ENCODE peak calls at places on chromosome 4, in seven cellular contexts. C is Kasumi-1; I is ecto neural progenitor cell; Q is progenitor cell of endocrine pancreas; F is EL; W is effector memory CD4-positive, alpha-beta T cell; Y is activated T-cell treated with anti-CD3 and anti-CD28 coated beads, Interleukin-2, amount 50 U/mL, for 72 hours. B is an unnamed sample.

GRCh38 chr4:181225616-181226261 is 1017.5 kb upstream of the TENM3 start:
- DNase-seq in C (no peak), I (peak), Q (no peak), F (no peak), W (no peak), Y (no peak), B (no peak)

GRCh38 chr4:17111959-17112659 is 213.7 kb upstream of the LDB2 start:
- DNase-seq in C (peak), I (peak), Q (no peak), F (peak), W (no peak), Y (peak), B (no peak)

GRCh38 chr4:19329631-19330030 is 922.1 kb upstream of the SLIT2 start:
- DNase-seq in C (no peak), I (no peak), Q (no peak), F (peak), W (no peak), Y (no peak), B (no peak)

GRCh38 chr4:34953145-34953799 is 1291.0 kb downstream of the ARAP2 start:
- DNase-seq in C (no peak), I (no peak), Q (no peak), F (no peak), W (no peak), Y (no peak), B (no peak)

GRCh38 chr4:244471-244870 is 60.8 kb downstream of the ZNF732 start:
- DNase-seq in C (peak), I (no peak), Q (no peak), F (peak), W (peak), Y (peak), B (no peak)

GRCh38 chr4:140662082-140662869 is 93.5 kb upstream of the UCP1 start:
- DNase-seq in C (no peak), I (no peak), Q (no peak), F (peak), W (no peak), Y (no peak), B (no peak)

GRCh38 chr4:25842229-25842840 is 20.5 kb downstream of the SEL1L3 start:
- DNase-seq in C (no peak), I (no peak), Q (no peak), F (no peak), W (no peak), Y (peak), B (no peak)

GRCh38 chr4:103011378-103012025 is 8.0 kb downstream of the SLC9B1 start:
- DNase-seq in C (no peak), I (no peak), Q (no peak), F (peak), W (no peak), Y (no peak), B (no peak)

GRCh38 chr4:47619691-47620090 is 134.6 kb downstream of the ATP10D start:
- DNase-seq in C (no peak), I (no peak), Q (no peak), F (no peak), W (no peak), Y (no peak), B (no peak)

GRCh38 chr4:125316391-125316780 is 1.6 kb downstream of the FAT4 start:
- DNase-seq in C (no peak), I (peak), Q (peak), F (no peak), W (no peak), Y (peak), B (peak)

GRCh38 chr4:65789341-65789740 is 119.1 kb upstream of the EPHA5 start:
- DNase-seq in C (no peak), I (no peak), Q (no peak), F (no peak), W (no peak), Y (no peak), B (no peak)

GRCh38 chr4:40241936-40242590 is 45.2 kb downstream of the RHOH start:
- DNase-seq in C (no peak), I (no peak), Q (no peak), F (no peak), W (peak), Y (no peak), B (no peak)

GRCh38 chr4:8502836-8503585 is 62.4 kb downstream of the TRMT44 start:
- DNase-seq in C (no peak), I (peak), Q (no peak), F (peak), W (no peak), Y (no peak), B (no peak)

GRCh38 chr4:37792241-37792640 is 34.2 kb upstream of the PGM2 start:
- DNase-seq in C (no peak), I (no peak), Q (no peak), F (no peak), W (no peak), Y (no peak), B (no peak)

GRCh38 chr4:159697322-159698283 is 594.7 kb downstream of the RAPGEF2 start:
- DNase-seq in C (no peak), I (no peak), Q (no peak), F (no peak), W (no peak), Y (no peak), B (no peak)

GRCh38 chr4:3248811-3249661 is at the start of gene MSANTD1:
- DNase-seq in C (no peak), I (no peak), Q (no peak), F (no peak), W (no peak), Y (no peak), B (no peak)

GRCh38 chr4:78565971-78566372 is 14.4 kb downstream of the ANXA3 start:
- DNase-seq in C (no peak), I (no peak), Q (no peak), F (peak), W (no peak), Y (no peak), B (no peak)

GRCh38 chr4:172887959-172888358 is 280.7 kb upstream of the GALNT7 start:
- DNase-seq in C (no peak), I (no peak), Q (no peak), F (no peak), W (no peak), Y (no peak), B (no peak)

GRCh38 chr4:176635372-176636261 is 157.1 kb downstream of the VEGFC start:
- DNase-seq in C (no peak), I (no peak), Q (no peak), F (peak), W (no peak), Y (no peak), B (no peak)

GRCh38 chr4:112153222-112153791 is 8.1 kb downstream of the FAM241A start:
- DNase-seq in C (peak), I (no peak), Q (no peak), F (no peak), W (no peak), Y (no peak), B (no peak)

B was measured in right lobe of liver.